ENCODE peak calls at places on chromosomes 1 and 21, in six cellular contexts. One of them, this sample, is unnamed.

GRCh38 chr1:10457910-10458309 is 8.1 kb downstream of the CORT start:
- DNase-seq in heart left ventricle: no peak
- DNase-seq in amniotic epithelial cell: peak; percentile 52
- DNase-seq in natural killer cell: no peak
- DNase-seq in CD4-positive, alpha-beta T cell: no peak
- DNase-seq in fibroblast of pulmonary artery: no peak
- DNase-seq in this sample: no peak

GRCh38 chr1:56495538-56495937 is 83.8 kb downstream of the PLPP3 start:
- DNase-seq in heart left ventricle: no peak
- DNase-seq in amniotic epithelial cell: no peak
- DNase-seq in natural killer cell: no peak
- DNase-seq in CD4-positive, alpha-beta T cell: no peak
- DNase-seq in fibroblast of pulmonary artery: no peak
- DNase-seq in this sample: no peak

GRCh38 chr1:8590696-8591351 is 226.6 kb downstream of the RERE start:
- DNase-seq in heart left ventricle: no peak
- DNase-seq in amniotic epithelial cell: no peak
- DNase-seq in natural killer cell: no peak
- DNase-seq in CD4-positive, alpha-beta T cell: no peak
- DNase-seq in fibroblast of pulmonary artery: no peak
- DNase-seq in this sample: no peak

GRCh38 chr1:52814465-52814864 is 28.1 kb upstream of the ZYG11A start:
- DNase-seq in heart left ventricle: no peak
- DNase-seq in amniotic epithelial cell: peak; percentile 47
- DNase-seq in natural killer cell: no peak
- DNase-seq in CD4-positive, alpha-beta T cell: no peak
- DNase-seq in fibroblast of pulmonary artery: peak; percentile 11
- DNase-seq in this sample: no peak

GRCh38 chr1:5727871-5728643 is 264.2 kb downstream of the NPHP4 start:
- DNase-seq in heart left ventricle: peak; percentile 51
- DNase-seq in amniotic epithelial cell: no peak
- DNase-seq in natural killer cell: no peak
- DNase-seq in CD4-positive, alpha-beta T cell: no peak
- DNase-seq in fibroblast of pulmonary artery: no peak
- DNase-seq in this sample: no peak

GRCh38 chr1:151978910-151979309 is 14.7 kb downstream of the S100A10 start:
- DNase-seq in heart left ventricle: no peak
- DNase-seq in amniotic epithelial cell: peak; percentile 54
- DNase-seq in natural killer cell: no peak
- DNase-seq in CD4-positive, alpha-beta T cell: no peak
- DNase-seq in fibroblast of pulmonary artery: no peak
- DNase-seq in this sample: no peak

GRCh38 chr1:76289692-76290091 is 215.1 kb downstream of the ST6GALNAC3 start:
- DNase-seq in heart left ventricle: no peak
- DNase-seq in amniotic epithelial cell: no peak
- DNase-seq in natural killer cell: no peak
- DNase-seq in CD4-positive, alpha-beta T cell: no peak
- DNase-seq in fibroblast of pulmonary artery: no peak
- DNase-seq in this sample: no peak

GRCh38 chr21:45460611-45461368 is 55.8 kb downstream of the COL18A1 start:
- DNase-seq in heart left ventricle: no peak
- DNase-seq in amniotic epithelial cell: peak; percentile 98
- DNase-seq in natural killer cell: no peak
- DNase-seq in CD4-positive, alpha-beta T cell: no peak
- DNase-seq in fibroblast of pulmonary artery: peak; percentile 93
- DNase-seq in this sample: peak; percentile 91

GRCh38 chr1:235941852-235942624 is 75.3 kb upstream of the LYST start:
- DNase-seq in heart left ventricle: no peak
- DNase-seq in amniotic epithelial cell: peak; percentile 84
- DNase-seq in natural killer cell: no peak
- DNase-seq in CD4-positive, alpha-beta T cell: no peak
- DNase-seq in fibroblast of pulmonary artery: no peak
- DNase-seq in this sample: peak; percentile 78

GRCh38 chr1:11654571-11655262 is at the start of gene FBXO44:
- DNase-seq in heart left ventricle: peak; percentile 72
- DNase-seq in amniotic epithelial cell: no peak
- DNase-seq in natural killer cell: peak; percentile 53
- DNase-seq in CD4-positive, alpha-beta T cell: peak; percentile 56
- DNase-seq in fibroblast of pulmonary artery: no peak
- DNase-seq in this sample: peak; percentile 23

GRCh38 chr1:95096218-95096841 is 20.8 kb upstream of the TLCD4 start:
- DNase-seq in heart left ventricle: no peak
- DNase-seq in amniotic epithelial cell: no peak
- DNase-seq in natural killer cell: no peak
- DNase-seq in CD4-positive, alpha-beta T cell: no peak
- DNase-seq in fibroblast of pulmonary artery: no peak
- DNase-seq in this sample: peak; percentile 37

GRCh38 chr1:109643385-109644230 is 12.3 kb upstream of the GSTM4 start:
- DNase-seq in heart left ventricle: peak; percentile 93
- DNase-seq in amniotic epithelial cell: peak; percentile 55
- DNase-seq in natural killer cell: peak; percentile 83
- DNase-seq in CD4-positive, alpha-beta T cell: peak; percentile 88
- DNase-seq in fibroblast of pulmonary artery: peak; percentile 78
- DNase-seq in this sample: peak; percentile 76

GRCh38 chr1:71834570-71835441 is 447.5 kb downstream of the NEGR1 start:
- DNase-seq in heart left ventricle: no peak
- DNase-seq in amniotic epithelial cell: no peak
- DNase-seq in natural killer cell: no peak
- DNase-seq in CD4-positive, alpha-beta T cell: no peak
- DNase-seq in fibroblast of pulmonary artery: no peak
- DNase-seq in this sample: no peak

GRCh38 chr1:119112791-119113190 is 27.7 kb downstream of the WARS2 start:
- DNase-seq in heart left ventricle: no peak
- DNase-seq in amniotic epithelial cell: no peak
- DNase-seq in natural killer cell: no peak
- DNase-seq in CD4-positive, alpha-beta T cell: no peak
- DNase-seq in fibroblast of pulmonary artery: no peak
- DNase-seq in this sample: no peak

GRCh38 chr1:200379431-200379755 is 30.4 kb downstream of the ZNF281 start:
- DNase-seq in heart left ventricle: no peak
- DNase-seq in amniotic epithelial cell: peak; percentile 93
- DNase-seq in natural killer cell: no peak
- DNase-seq in CD4-positive, alpha-beta T cell: no peak
- DNase-seq in fibroblast of pulmonary artery: peak; percentile 93
- DNase-seq in this sample: peak; percentile 85

GRCh38 chr1:92817986-92818764 is 13.7 kb upstream of the RPL5 start:
- DNase-seq in heart left ventricle: no peak
- DNase-seq in amniotic epithelial cell: peak; percentile 47
- DNase-seq in natural killer cell: no peak
- DNase-seq in CD4-positive, alpha-beta T cell: no peak
- DNase-seq in fibroblast of pulmonary artery: peak; percentile 61
- DNase-seq in this sample: no peak

GRCh38 chr1:247857069-247857985 is at the start of gene TRIM58:
- DNase-seq in heart left ventricle: no peak
- DNase-seq in amniotic epithelial cell: no peak
- DNase-seq in natural killer cell: peak; percentile 16
- DNase-seq in CD4-positive, alpha-beta T cell: no peak
- DNase-seq in fibroblast of pulmonary artery: peak; percentile 1
- DNase-seq in this sample: peak; percentile 13

GRCh38 chr1:221182791-221183533 is 303.7 kb downstream of the HLX start:
- DNase-seq in heart left ventricle: no peak
- DNase-seq in amniotic epithelial cell: no peak
- DNase-seq in natural killer cell: no peak
- DNase-seq in CD4-positive, alpha-beta T cell: no peak
- DNase-seq in fibroblast of pulmonary artery: no peak
- DNase-seq in this sample: no peak

GRCh38 chr1:41547781-41548560 is 63.5 kb upstream of the EDN2 start:
- DNase-seq in heart left ventricle: no peak
- DNase-seq in amniotic epithelial cell: no peak
- DNase-seq in natural killer cell: no peak
- DNase-seq in CD4-positive, alpha-beta T cell: no peak
- DNase-seq in fibroblast of pulmonary artery: no peak
- DNase-seq in this sample: no peak

GRCh38 chr21:20997308-20997632 is 939 bp upstream of the NCAM2 start:
- DNase-seq in heart left ventricle: no peak
- DNase-seq in amniotic epithelial cell: no peak
- DNase-seq in natural killer cell: no peak
- DNase-seq in CD4-positive, alpha-beta T cell: no peak
- DNase-seq in fibroblast of pulmonary artery: no peak
- DNase-seq in this sample: no peak

GRCh38 chr1:24276791-24277190 is 42.4 kb upstream of the GRHL3 start:
- DNase-seq in heart left ventricle: no peak
- DNase-seq in amniotic epithelial cell: no peak
- DNase-seq in natural killer cell: no peak
- DNase-seq in CD4-positive, alpha-beta T cell: no peak
- DNase-seq in fibroblast of pulmonary artery: peak; percentile 59
- DNase-seq in this sample: peak; percentile 27

GRCh38 chr21:17554619-17555472 is 42.0 kb downstream of the CXADR start:
- DNase-seq in heart left ventricle: no peak
- DNase-seq in amniotic epithelial cell: peak; percentile 53
- DNase-seq in natural killer cell: no peak
- DNase-seq in CD4-positive, alpha-beta T cell: no peak
- DNase-seq in fibroblast of pulmonary artery: peak; percentile 12
- DNase-seq in this sample: no peak

GRCh38 chr1:244920911-244921310 is 56.6 kb upstream of the HNRNPU start:
- DNase-seq in heart left ventricle: no peak
- DNase-seq in amniotic epithelial cell: peak; percentile 68
- DNase-seq in natural killer cell: no peak
- DNase-seq in CD4-positive, alpha-beta T cell: no peak
- DNase-seq in fibroblast of pulmonary artery: peak; percentile 10
- DNase-seq in this sample: peak; percentile 33

GRCh38 chr1:42259059-42259738 is 75.8 kb downstream of the FOXJ3 start:
- DNase-seq in heart left ventricle: no peak
- DNase-seq in amniotic epithelial cell: peak; percentile 93
- DNase-seq in natural killer cell: no peak
- DNase-seq in CD4-positive, alpha-beta T cell: no peak
- DNase-seq in fibroblast of pulmonary artery: peak; percentile 59
- DNase-seq in this sample: peak; percentile 61

GRCh38 chr1:29901618-29902017 is 665.3 kb downstream of the PTPRU start:
- DNase-seq in heart left ventricle: no peak
- DNase-seq in amniotic epithelial cell: no peak
- DNase-seq in natural killer cell: no peak
- DNase-seq in CD4-positive, alpha-beta T cell: no peak
- DNase-seq in fibroblast of pulmonary artery: no peak
- DNase-seq in this sample: no peak

GRCh38 chr1:93519196-93519825 is 71.4 kb downstream of the FNBP1L start:
- DNase-seq in heart left ventricle: no peak
- DNase-seq in amniotic epithelial cell: peak; percentile 81
- DNase-seq in natural killer cell: no peak
- DNase-seq in CD4-positive, alpha-beta T cell: no peak
- DNase-seq in fibroblast of pulmonary artery: peak; percentile 47
- DNase-seq in this sample: peak; percentile 4

GRCh38 chr1:53693361-53693760 is 45.6 kb downstream of the GLIS1 start:
- DNase-seq in heart left ventricle: no peak
- DNase-seq in amniotic epithelial cell: no peak
- DNase-seq in natural killer cell: no peak
- DNase-seq in CD4-positive, alpha-beta T cell: no peak
- DNase-seq in fibroblast of pulmonary artery: no peak
- DNase-seq in this sample: no peak

GRCh38 chr1:226110249-226111108 is 48.0 kb downstream of the H3-3A start:
- DNase-seq in heart left ventricle: peak; percentile 88
- DNase-seq in amniotic epithelial cell: peak; percentile 56
- DNase-seq in natural killer cell: peak; percentile 76
- DNase-seq in CD4-positive, alpha-beta T cell: peak; percentile 18
- DNase-seq in fibroblast of pulmonary artery: peak; percentile 81
- DNase-seq in this sample: peak; percentile 82

GRCh38 chr1:206503591-206504362 is 3.6 kb upstream of the RASSF5 start:
- DNase-seq in heart left ventricle: no peak
- DNase-seq in amniotic epithelial cell: peak; percentile 98
- DNase-seq in natural killer cell: peak; percentile 28
- DNase-seq in CD4-positive, alpha-beta T cell: no peak
- DNase-seq in fibroblast of pulmonary artery: peak; percentile 94
- DNase-seq in this sample: peak; percentile 98

This sample was measured in mesenchymal stem cell.